ENCODE peak calls at places on chromosomes 2 and 18, in six cellular contexts. Y is dorsolateral prefrontal cortex; G is ELR; F is lung; L is stimulated activated CD4-positive, alpha-beta T cell treated with anti-CD3 and anti-CD28 coated beads, Interleukin-1b, Interleukin-23, amount 100 ng/mL, for 1 hour; M is mucosa of gallbladder. P is an unnamed sample.

GRCh38 chr2:67210430-67210829 is 186.7 kb upstream of the ETAA1 start:
- DNase-seq in F (no peak), G (peak; percentile 3), L (no peak), M (no peak), Y (no peak), P (no peak)

GRCh38 chr2:145939949-145940348 is 1420.0 kb upstream of the ZEB2 start:
- DNase-seq in L (no peak), G (no peak), M (no peak), Y (no peak), F (no peak), P (no peak)

GRCh38 chr2:38076710-38077430 is 919 bp upstream of the CYP1B1 start:
- DNase-seq in M (peak; percentile 73), G (peak; percentile 86), F (peak; percentile 81), Y (no peak), L (peak; percentile 35), P (peak; percentile 96)

GRCh38 chr18:51009071-51009470 is 20.9 kb upstream of the SMAD4 start:
- DNase-seq in F (peak; percentile 62), M (no peak), G (peak; percentile 43), L (no peak), Y (no peak), P (peak; percentile 1)

GRCh38 chr18:49678440-49678839 is 116.6 kb downstream of the LIPG start:
- DNase-seq in M (no peak), G (no peak), Y (no peak), L (no peak), F (no peak), P (no peak)

GRCh38 chr2:64766841-64767669 is 113.3 kb upstream of the SERTAD2 start:
- DNase-seq in L (no peak), F (no peak), M (no peak), G (peak; percentile 55), Y (no peak), P (peak; percentile 50)

GRCh38 chr2:170743530-170744239 is 26.5 kb upstream of the ERICH2 start:
- DNase-seq in L (no peak), F (no peak), Y (no peak), M (no peak), G (no peak), P (no peak)

GRCh38 chr18:8003878-8004675 is 437.0 kb downstream of the PTPRM start:
- DNase-seq in M (no peak), G (no peak), L (no peak), Y (no peak), F (peak; percentile 36), P (no peak)

GRCh38 chr2:239597216-239597615 is 196.4 kb upstream of the HDAC4 start:
- DNase-seq in Y (peak; percentile 11), M (no peak), F (no peak), L (no peak), G (no peak), P (no peak)

GRCh38 chr18:31723998-31724711 is 36.5 kb downstream of the SLC25A52 start:
- DNase-seq in L (no peak), Y (peak; percentile 28), G (no peak), F (no peak), M (peak; percentile 19), P (no peak)

GRCh38 chr2:4914551-4914950 is 777.6 kb upstream of the SOX11 start:
- DNase-seq in F (no peak), Y (no peak), M (no peak), G (no peak), L (no peak), P (no peak)

GRCh38 chr2:45334241-45334860 is 276.7 kb downstream of the SRBD1 start:
- DNase-seq in L (no peak), G (no peak), Y (no peak), F (no peak), M (no peak), P (no peak)

GRCh38 chr2:47173986-47174730 is 19.1 kb upstream of the STPG4 start:
- DNase-seq in Y (no peak), M (no peak), F (no peak), G (peak; percentile 45), L (no peak), P (peak; percentile 25)

GRCh38 chr2:225319872-225320271 is 79.6 kb upstream of the NYAP2 start:
- DNase-seq in F (no peak), G (no peak), L (no peak), M (no peak), Y (no peak), P (no peak)

GRCh38 chr18:37451239-37451825 is 114.3 kb downstream of the CELF4 start:
- DNase-seq in Y (no peak), F (no peak), G (no peak), L (no peak), M (no peak), P (no peak)

GRCh38 chr2:848099-848498 is 102.5 kb upstream of the SNTG2 start:
- DNase-seq in Y (no peak), F (no peak), L (no peak), G (no peak), M (no peak), P (no peak)

GRCh38 chr2:160735696-160736095 is 242.1 kb upstream of the RBMS1 start:
- DNase-seq in M (no peak), Y (no peak), L (no peak), G (peak; percentile 39), F (no peak), P (no peak)

GRCh38 chr2:50582164-50582563 is 449.8 kb downstream of the NRXN1 start:
- DNase-seq in M (no peak), F (no peak), G (no peak), Y (no peak), L (no peak), P (no peak)

GRCh38 chr2:158962074-158962473 is 6.4 kb upstream of the TANC1 start:
- DNase-seq in Y (no peak), L (no peak), M (no peak), F (no peak), G (no peak), P (no peak)

GRCh38 chr2:230602562-230603230 is 109.9 kb upstream of the CAB39 start:
- DNase-seq in Y (no peak), M (no peak), F (no peak), G (no peak), L (peak; percentile 19), P (no peak)

GRCh38 chr18:68520406-68521075 is 194.4 kb downstream of the TMX3 start:
- DNase-seq in M (no peak), L (no peak), Y (no peak), G (peak; percentile 66), F (no peak), P (peak; percentile 3)

GRCh38 chr2:68994864-68995263 is 18.1 kb upstream of the ANTXR1 start:
- DNase-seq in G (peak; percentile 52), Y (no peak), F (no peak), M (no peak), L (no peak), P (peak; percentile 96)